ENCODE peak calls at places on chromosomes 3 and 15, in five cellular contexts. H, O, A, N and R are unnamed samples. For H3K36me3, the result is how much of the 10 kb centered on the place peaks cover.

GRCh38 chr15:84773716-84774115 is 25.3 kb downstream of the ZNF592 start:
- DNase-seq in A (no peak), H (no peak), O (no peak), N (no peak), R (no peak)

GRCh38 chr3:179454887-179455286 is 3.6 kb upstream of the GNB4 start:
- DNase-seq in N (no peak), O (no peak), H (no peak), A (peak), R (no peak)

GRCh38 chr15:86572368-86572841 is 492.7 kb downstream of the AGBL1 start:
- DNase-seq in O (no peak), A (no peak), N (no peak), H (no peak), R (no peak)

GRCh38 chr15:57680021-57680420 is 26.5 kb upstream of the POLR2M start:
- DNase-seq in O (no peak), N (no peak), H (no peak), A (peak), R (no peak)

GRCh38 chr3:13479332-13479581 is 849 bp upstream of the HDAC11 start:
- DNase-seq in N (peak), H (no peak), O (no peak), A (no peak), R (no peak)

GRCh38 chr3:113035387-113035982 is 44.7 kb downstream of the GTPBP8 start:
- DNase-seq in O (peak), H (no peak), N (peak), A (peak), R (no peak)

GRCh38 chr3:68007621-68008226 is 353.3 kb upstream of the SUCLG2 start:
- DNase-seq in O (no peak), H (no peak), N (no peak), A (no peak), R (no peak)

GRCh38 chr15:91954211-91954804 is 100.8 kb downstream of the SLCO3A1 start:
- DNase-seq in O (no peak), A (no peak), H (no peak), N (no peak), R (no peak)

GRCh38 chr3:114071786-114072185 is 15.2 kb downstream of the QTRT2 start:
- DNase-seq in O (no peak), N (no peak), H (no peak), A (no peak), R (no peak)

GRCh38 chr3:47266709-47267489 is 15.7 kb downstream of the KIF9 start:
- DNase-seq in O (peak), A (peak), N (peak), H (peak), R (peak)

GRCh38 chr3:182683335-182684257 is 109.7 kb upstream of the ATP11B start:
- DNase-seq in N (peak), A (peak), H (no peak), O (peak), R (peak)

GRCh38 chr3:146577662-146578061 is 27.5 kb downstream of the PLSCR5 start:
- DNase-seq in N (peak), O (peak), A (peak), H (no peak), R (no peak)

GRCh38 chr15:26686547-26687187 is 86.2 kb downstream of the GABRB3 start:
- DNase-seq in N (no peak), A (no peak), H (no peak), O (no peak), R (no peak)

GRCh38 chr3:156725706-156726105 is 51.3 kb downstream of the TIPARP start:
- DNase-seq in A (peak), N (no peak), H (no peak), O (no peak), R (no peak)

GRCh38 chr3:151395806-151396205 is 11.3 kb upstream of the P2RY12 start:
- DNase-seq in A (peak), O (no peak), H (no peak), N (no peak), R (no peak)

GRCh38 chr3:175057406-175057805 is 198.3 kb downstream of the NAALADL2 start:
- DNase-seq in A (no peak), N (no peak), H (no peak), O (no peak), R (no peak)

GRCh38 chr3:72031581-72031980 is 246.6 kb upstream of the PROK2 start:
- DNase-seq in N (no peak), H (no peak), O (peak), A (peak), R (no peak)

DNA sequence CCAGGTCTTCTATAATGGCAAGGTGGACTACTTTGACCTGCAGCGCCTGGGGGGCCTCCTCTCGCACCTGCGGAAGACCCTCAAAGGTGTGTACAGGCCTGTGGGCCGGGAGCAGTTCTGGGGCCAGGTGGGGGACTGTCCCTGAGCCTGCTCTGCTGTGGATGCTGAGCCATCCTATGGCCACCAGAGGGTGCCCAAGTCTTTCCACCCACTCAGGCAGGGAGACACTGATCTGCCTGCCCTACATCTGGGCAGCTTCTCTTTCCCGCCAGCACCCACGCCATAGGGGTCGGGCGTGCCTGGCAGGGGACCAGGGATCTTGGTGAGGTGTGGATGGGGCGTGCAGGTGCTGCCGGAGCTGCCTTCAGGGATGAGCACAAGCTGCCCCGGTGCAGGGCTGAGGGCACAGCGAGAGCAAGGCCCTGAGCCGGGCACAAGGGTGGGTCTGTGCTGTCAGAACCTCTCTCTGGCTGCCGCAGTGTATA is 14.1 kb downstream of the RNF123 start:
- DNase-seq in O (peak), H (peak), A (peak), N (peak), R (no peak)
- H3K36me3 ChIP-seq in O (under half), H (under half), A (under half), N (half or more), R (under half)

DNA sequence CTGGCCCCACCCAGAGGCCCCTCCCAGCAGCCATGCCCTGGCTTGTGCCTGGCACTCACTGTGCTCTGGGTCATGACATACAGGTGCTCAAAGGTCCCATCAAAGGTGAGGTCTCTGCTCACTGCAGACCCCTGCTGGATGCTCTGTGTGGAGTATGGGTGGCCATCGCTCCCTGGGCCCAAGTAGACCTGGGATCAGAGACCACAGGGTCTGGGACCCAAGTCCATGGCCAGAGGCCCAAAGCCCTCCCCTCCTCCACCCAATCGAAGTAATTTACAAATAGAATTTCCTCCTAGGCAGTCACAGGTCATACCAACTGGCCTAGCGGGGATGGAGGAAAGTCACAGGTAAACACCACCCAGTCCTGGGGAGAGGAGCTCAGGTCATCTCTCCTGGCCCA is 7.6 kb downstream of the PLXNB1 start:
- DNase-seq in N (no peak), A (no peak), O (no peak), H (no peak), R (no peak)
- TF ChIP-seq CTCF in N (no peak), A (no peak), O (no peak), H (no peak), R (no peak)

GRCh38 chr3:29438580-29438979 is 157.7 kb downstream of the RBMS3 start:
- DNase-seq in N (no peak), O (no peak), H (no peak), A (no peak), R (no peak)

GRCh38 chr3:29441020-29441324 is 160.1 kb downstream of the RBMS3 start:
- DNase-seq in N (no peak), O (no peak), A (no peak), H (no peak), R (no peak)

GRCh38 chr3:29436612-29437313 is 155.9 kb downstream of the RBMS3 start:
- DNase-seq in H (no peak), N (no peak), A (no peak), O (no peak), R (no peak)

GRCh38 chr3:29441422-29441821 is 160.6 kb downstream of the RBMS3 start:
- DNase-seq in A (no peak), N (no peak), O (no peak), H (no peak), R (no peak)

GRCh38 chr3:29440321-29441019 is 159.6 kb downstream of the RBMS3 start:
- DNase-seq in N (no peak), A (no peak), H (no peak), O (no peak), R (no peak)
- H3K36me3 ChIP-seq in N (under half), A (under half), H (under half), O (under half), R (under half)

DNA sequence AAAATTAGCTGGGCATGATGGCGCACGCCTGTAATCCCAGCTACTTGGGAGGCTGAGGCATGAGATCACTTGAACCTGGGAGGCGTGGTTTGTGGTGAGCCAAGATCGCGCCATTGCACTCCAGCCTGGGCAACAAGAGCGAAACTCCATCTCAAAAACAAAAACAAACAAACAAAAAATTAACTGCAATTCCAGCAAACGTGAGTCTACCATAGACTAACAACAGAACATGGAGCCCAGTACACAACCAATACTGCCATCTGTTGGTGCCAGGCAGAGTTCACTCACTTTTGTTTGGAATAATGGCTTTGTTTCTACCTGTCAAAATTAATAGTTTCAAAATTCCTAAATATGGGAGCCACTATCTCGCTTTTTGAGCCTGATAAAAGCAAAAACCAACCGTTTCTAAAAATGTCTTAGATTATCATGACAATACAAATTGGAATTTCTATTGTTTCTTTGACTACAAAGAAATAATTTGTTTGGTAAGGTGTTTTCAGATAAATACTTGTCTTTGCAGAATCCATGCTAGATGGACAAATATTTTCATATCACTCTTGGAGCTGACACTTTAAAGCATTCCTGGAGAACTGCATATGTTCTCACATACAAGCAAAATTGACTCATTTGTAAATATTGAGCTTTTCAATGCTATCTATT is 45.0 kb downstream of the GPR176 start:
- DNase-seq in O (peak), N (no peak), A (peak), H (no peak), R (no peak)
- TF ChIP-seq CTCF in O (peak), N (peak), A (peak), H (peak), R (peak)